ENCODE peak calls at places on chromosome 1, in nine cellular contexts. L is ascending aorta; T is DND-41; N is CD4-positive, alpha-beta T cell; G is heart left ventricle; M is mammary epithelial cell; C is tibial artery; E is SK-N-SH; J is neural progenitor cell. V is an unnamed sample. For H3K27me3, the result is how much of the 10 kb centered on the place peaks cover.

GRCh38 chr1:16286122-16286521 is 49.1 kb upstream of the CPLANE2 start:
- DNase-seq in L (no peak), T (no peak), N (no peak), G (no peak), M (no peak), C (peak), E (no peak), J (no peak), V (no peak)

GRCh38 chr1:115748396-115749130 is 20.0 kb downstream of the CASQ2 start:
- DNase-seq in L (no peak), T (no peak), N (no peak), G (no peak), M (peak), C (no peak), E (no peak), J (no peak), V (no peak)

GRCh38 chr1:43348343-43348808 is 10.4 kb upstream of the CDC20 start:
- DNase-seq in L (no peak), T (no peak), N (no peak), G (no peak), M (no peak), C (no peak), E (no peak), J (no peak), V (no peak)

GRCh38 chr1:213996320-213997022 is 8.7 kb downstream of the PROX1 start:
- DNase-seq in L (no peak), T (no peak), N (no peak), G (peak), M (no peak), C (no peak), E (no peak), J (no peak), V (no peak)

GRCh38 chr1:52140633-52141512 is 1.0 kb upstream of the ZFYVE9 start:
- DNase-seq in L (no peak), T (no peak), N (no peak), G (no peak), M (peak), C (no peak), E (peak), J (no peak), V (no peak)

GRCh38 chr1:23098463-23099170 is 70.0 kb downstream of the LUZP1 start:
- DNase-seq in L (no peak), T (peak), N (peak), G (peak), M (peak), C (peak), E (peak), J (peak), V (no peak)

GRCh38 chr1:214120951-214121350 is 133.2 kb downstream of the PROX1 start:
- DNase-seq in L (no peak), T (no peak), N (no peak), G (no peak), M (no peak), C (no peak), E (no peak), J (no peak), V (no peak)

GRCh38 chr1:54798769-54799641 is 2.1 kb downstream of the TTC22 start:
- DNase-seq in L (no peak), T (no peak), N (no peak), G (no peak), M (peak), C (no peak), E (no peak), J (no peak), V (no peak)

GRCh38 chr1:234256359-234256758 is 116.9 kb upstream of the COA6 start:
- DNase-seq in L (no peak), T (peak), N (no peak), G (no peak), M (peak), C (no peak), E (no peak), J (no peak), V (no peak)
- TF ChIP-seq CTCF in L (no peak), T (no peak), N (no peak), G (no peak), M (no peak), C (no peak), E (no peak), J (no peak), V (no peak)

GRCh38 chr1:167774710-167775109 is 52.9 kb downstream of the MPZL1 start:
- DNase-seq in L (no peak), T (no peak), N (no peak), G (no peak), M (peak), C (no peak), E (no peak), J (no peak), V (no peak)

GRCh38 chr1:167770127-167770526 is 48.3 kb downstream of the MPZL1 start:
- DNase-seq in L (no peak), T (no peak), N (no peak), G (no peak), M (no peak), C (no peak), E (no peak), J (peak), V (no peak)

GRCh38 chr1:167776151-167776550 is 54.4 kb downstream of the MPZL1 start:
- DNase-seq in L (no peak), T (no peak), N (no peak), G (no peak), M (peak), C (no peak), E (no peak), J (no peak), V (no peak)

GRCh38 chr1:167775178-167775577 is 53.4 kb downstream of the MPZL1 start:
- DNase-seq in L (no peak), T (no peak), N (no peak), G (no peak), M (peak), C (no peak), E (no peak), J (no peak), V (no peak)

DNA sequence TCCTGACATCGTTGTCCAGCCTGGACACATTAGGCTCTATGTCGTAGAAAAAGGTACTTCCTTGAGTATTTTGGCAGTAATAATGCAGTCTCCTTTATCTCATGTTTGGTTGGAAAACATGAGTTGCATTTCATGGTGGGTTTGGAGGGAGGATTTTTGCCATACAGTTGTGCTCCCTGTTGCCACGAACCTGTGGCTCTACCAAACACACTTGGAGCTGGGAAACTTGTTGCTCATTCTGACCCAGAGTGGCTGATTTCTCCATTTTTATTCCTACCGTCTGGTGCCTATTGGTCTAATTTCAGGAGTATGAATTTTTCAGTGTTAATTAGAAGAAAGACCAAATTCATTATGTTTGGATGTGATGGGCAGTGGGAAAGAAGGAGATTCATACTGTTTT is 50.7 kb downstream of the MPZL1 start:
- DNase-seq in L (no peak), T (no peak), N (no peak), G (no peak), M (no peak), C (no peak), E (no peak), J (no peak), V (no peak)
- H3K27me3 ChIP-seq in L (under half), T (under half), N (under half), G (under half), M (under half), C (under half), E (under half), J (under half), V (under half)

DNA sequence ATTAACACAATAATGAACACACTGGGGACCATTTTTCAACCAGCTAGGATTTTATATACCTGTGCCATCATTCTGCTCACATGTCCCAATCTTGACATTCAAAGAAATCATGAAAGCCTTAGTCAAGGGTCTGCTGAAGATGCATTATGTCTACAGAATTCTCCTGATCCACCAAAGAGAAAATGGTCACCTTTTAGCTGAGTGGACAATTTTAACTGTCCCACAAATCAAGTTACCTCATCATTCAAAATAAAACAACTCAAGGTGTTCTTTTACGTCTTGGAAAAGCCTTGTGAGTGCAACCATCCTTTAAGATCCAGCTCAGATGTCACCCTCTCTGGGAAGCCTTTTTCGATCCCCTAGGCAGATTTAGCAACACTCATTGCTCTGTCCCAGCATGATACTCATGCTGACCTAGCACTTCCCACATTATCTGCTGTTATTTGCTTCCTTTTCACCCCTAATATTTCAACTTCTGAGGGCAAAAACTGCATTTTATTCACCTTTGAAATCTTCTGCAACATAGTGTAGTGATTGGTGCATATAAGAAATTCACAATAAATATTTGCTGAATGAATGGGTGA is 80.1 kb downstream of the LMO4 start:
- DNase-seq in L (no peak), T (no peak), N (no peak), G (no peak), M (no peak), C (no peak), E (no peak), J (no peak), V (no peak)
- TF ChIP-seq CTCF in L (no peak), T (no peak), N (no peak), G (no peak), M (no peak), C (no peak), E (no peak), J (no peak), V (no peak)

GRCh38 chr1:10890391-10891073 is 94.1 kb upstream of the CASZ1 start:
- DNase-seq in L (no peak), T (no peak), N (no peak), G (no peak), M (peak), C (no peak), E (peak), J (no peak), V (no peak)
- H3K27me3 ChIP-seq in L (under half), T (under half), N (under half), G (under half), M (under half), C (half or more), E (under half), J (under half), V (half or more)

DNA sequence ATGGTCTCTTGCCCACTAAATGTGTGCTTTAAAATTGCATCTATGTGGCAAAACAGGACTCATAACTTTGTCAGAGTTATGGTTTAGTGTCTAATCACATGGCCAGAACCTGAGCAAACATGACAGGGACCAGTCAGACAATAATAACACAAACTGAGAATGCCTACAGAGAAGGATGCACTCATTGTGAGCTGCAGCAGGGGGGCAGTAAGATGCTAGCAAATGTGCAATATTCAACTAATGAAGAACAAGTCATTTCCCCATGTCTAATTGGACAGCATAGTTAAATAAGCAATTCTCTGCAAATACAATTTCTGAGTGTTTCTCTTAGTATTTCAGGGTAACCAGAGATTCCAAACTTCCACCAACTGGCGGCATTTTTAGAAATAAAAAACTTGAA is 30.8 kb downstream of the SPAG17 start:
- DNase-seq in L (no peak), T (no peak), N (no peak), G (no peak), M (peak), C (no peak), E (no peak), J (peak), V (no peak)
- TF ChIP-seq CTCF in L (no peak), T (peak), N (no peak), G (peak), M (peak), C (no peak), E (peak), J (peak), V (no peak)

DNA sequence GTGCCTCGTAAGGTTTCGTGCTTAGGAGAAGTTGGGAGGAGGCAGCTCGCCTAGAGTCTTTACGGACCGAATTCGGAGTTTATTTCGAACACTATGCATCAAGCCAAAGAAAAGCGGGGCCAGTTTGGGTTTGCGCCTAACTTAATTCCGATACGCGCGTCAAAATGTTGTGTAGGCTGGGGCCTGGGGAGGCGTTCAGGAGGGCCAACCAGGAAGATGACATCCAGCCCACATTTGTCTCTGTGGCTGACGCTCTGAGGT is 6.4 kb downstream of the FOXD2 start:
- DNase-seq in L (no peak), T (no peak), N (no peak), G (no peak), M (no peak), C (no peak), E (peak), J (no peak), V (no peak)
- H3K27me3 ChIP-seq in L (under half), T (under half), N (half or more), G (half or more), M (under half), C (half or more), E (half or more), J (half or more), V (half or more)

DNA sequence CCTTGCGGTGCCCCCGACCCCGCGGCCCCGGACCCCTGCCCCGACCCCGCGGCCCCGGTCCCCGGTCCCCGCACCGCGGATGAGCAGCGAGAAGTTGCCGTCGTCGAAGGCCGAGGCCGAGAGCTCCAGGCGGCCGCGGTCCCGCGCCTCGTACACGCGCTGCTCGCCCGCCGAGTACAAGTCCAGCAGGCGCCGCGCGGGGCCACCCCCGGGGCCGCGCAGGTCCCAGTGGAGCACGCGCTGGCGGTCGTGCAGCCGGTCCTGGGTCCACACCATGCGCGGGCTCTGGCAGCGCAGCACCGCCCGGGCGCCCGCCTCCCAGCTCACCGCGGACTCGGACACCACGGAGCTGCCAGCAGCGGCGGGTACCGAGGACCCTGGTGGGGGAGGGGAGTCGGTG is 3.0 kb downstream of the MXRA8 start:
- DNase-seq in L (no peak), T (no peak), N (no peak), G (no peak), M (no peak), C (peak), E (peak), J (peak), V (peak)
- TF ChIP-seq CTCF in L (no peak), T (no peak), N (no peak), G (no peak), M (no peak), C (no peak), E (no peak), J (no peak), V (no peak)